ENCODE peak calls at places on chromosomes 7 and 10, in four cellular contexts. V, I, C and E are unnamed samples.
A peak's percentile ranks its signal among the peaks of the same experiment; 100 is the strongest.

GRCh38 chr10:75168275-75168674 is 42.3 kb upstream of the VDAC2 start:
- DNase-seq in I (no peak), V (no peak), C (no peak), E (no peak)

GRCh38 chr7:105268511-105269392 is 120.0 kb downstream of the SRPK2 start:
- DNase-seq in I (peak; percentile 71), C (peak; percentile 83), V (peak; percentile 30), E (no peak)

GRCh38 chr10:45564303-45564959 is 108.1 kb downstream of the ZFAND4 start:
- DNase-seq in C (no peak), I (no peak), V (no peak), E (no peak)

GRCh38 chr7:28722684-28723083 is 235.4 kb downstream of the TRIL start:
- DNase-seq in C (no peak), V (no peak), I (no peak), E (no peak)

GRCh38 chr10:112052176-112052575 is 131.4 kb downstream of the GPAM start:
- DNase-seq in V (no peak), I (no peak), C (no peak), E (no peak)

GRCh38 chr10:96470108-96470743 is 43.5 kb downstream of the TLL2 start:
- DNase-seq in I (peak; percentile 54), V (peak; percentile 33), C (peak; percentile 36), E (no peak)

GRCh38 chr10:103080891-103081581 is 112.0 kb downstream of the NT5C2 start:
- DNase-seq in C (no peak), I (no peak), V (no peak), E (no peak)

GRCh38 chr7:158549176-158549833 is 38.3 kb downstream of the PTPRN2 start:
- DNase-seq in I (peak; percentile 26), V (peak; percentile 47), C (peak; percentile 6), E (no peak)

GRCh38 chr10:129935861-129936140 is 28.3 kb downstream of the EBF3 start:
- DNase-seq in V (no peak), C (no peak), I (no peak), E (no peak)

GRCh38 chr10:88528196-88528595 is 54.9 kb downstream of the RNLS start:
- DNase-seq in C (peak; percentile 29), I (peak; percentile 41), V (no peak), E (no peak)

GRCh38 chr10:2873769-2874168 is 193.6 kb upstream of the PFKP start:
- DNase-seq in C (no peak), I (no peak), V (no peak), E (no peak)

GRCh38 chr10:20257422-20257821 is 441.2 kb downstream of the PLXDC2 start:
- DNase-seq in V (no peak), C (no peak), I (no peak), E (no peak)

GRCh38 chr7:107628461-107629064 is 32.1 kb upstream of the SLC26A4 start:
- DNase-seq in V (no peak), I (no peak), C (no peak), E (no peak)

DNA sequence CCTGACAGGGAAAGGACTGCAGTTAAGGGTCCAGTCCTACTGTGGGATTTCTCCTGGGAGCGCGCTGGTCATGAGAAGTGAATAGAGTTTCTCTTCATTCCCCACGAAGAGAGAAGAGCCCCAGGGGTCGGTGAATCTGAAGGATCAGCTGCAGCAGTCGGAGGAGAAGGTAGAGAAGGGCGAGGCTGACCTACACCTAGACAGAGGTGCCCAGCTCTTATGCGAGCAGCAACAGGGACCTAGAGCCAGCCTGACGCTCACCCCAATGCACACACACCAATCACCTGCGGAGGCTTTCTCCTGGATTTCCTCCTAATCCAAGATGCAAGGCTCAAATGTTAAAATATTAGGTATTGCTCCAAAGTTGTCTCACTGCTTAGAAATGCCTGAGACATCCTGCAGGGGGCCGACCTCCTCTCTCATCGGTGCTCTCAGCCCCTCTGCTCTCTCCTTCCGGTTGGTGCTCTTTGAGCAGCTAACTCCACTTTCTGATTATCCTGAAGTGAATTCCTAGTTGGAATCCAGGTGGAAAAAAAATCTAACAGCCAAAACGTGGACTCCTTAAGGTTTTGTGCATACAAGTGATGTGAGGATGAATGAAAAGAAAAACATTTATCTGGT is 176.4 kb downstream of the AHR start:
- DNase-seq in C (no peak), V (no peak), I (no peak), E (no peak)
- TF ChIP-seq CTCF in C (peak; percentile 41), V (no peak), I (peak; percentile 27), E (no peak)

DNA sequence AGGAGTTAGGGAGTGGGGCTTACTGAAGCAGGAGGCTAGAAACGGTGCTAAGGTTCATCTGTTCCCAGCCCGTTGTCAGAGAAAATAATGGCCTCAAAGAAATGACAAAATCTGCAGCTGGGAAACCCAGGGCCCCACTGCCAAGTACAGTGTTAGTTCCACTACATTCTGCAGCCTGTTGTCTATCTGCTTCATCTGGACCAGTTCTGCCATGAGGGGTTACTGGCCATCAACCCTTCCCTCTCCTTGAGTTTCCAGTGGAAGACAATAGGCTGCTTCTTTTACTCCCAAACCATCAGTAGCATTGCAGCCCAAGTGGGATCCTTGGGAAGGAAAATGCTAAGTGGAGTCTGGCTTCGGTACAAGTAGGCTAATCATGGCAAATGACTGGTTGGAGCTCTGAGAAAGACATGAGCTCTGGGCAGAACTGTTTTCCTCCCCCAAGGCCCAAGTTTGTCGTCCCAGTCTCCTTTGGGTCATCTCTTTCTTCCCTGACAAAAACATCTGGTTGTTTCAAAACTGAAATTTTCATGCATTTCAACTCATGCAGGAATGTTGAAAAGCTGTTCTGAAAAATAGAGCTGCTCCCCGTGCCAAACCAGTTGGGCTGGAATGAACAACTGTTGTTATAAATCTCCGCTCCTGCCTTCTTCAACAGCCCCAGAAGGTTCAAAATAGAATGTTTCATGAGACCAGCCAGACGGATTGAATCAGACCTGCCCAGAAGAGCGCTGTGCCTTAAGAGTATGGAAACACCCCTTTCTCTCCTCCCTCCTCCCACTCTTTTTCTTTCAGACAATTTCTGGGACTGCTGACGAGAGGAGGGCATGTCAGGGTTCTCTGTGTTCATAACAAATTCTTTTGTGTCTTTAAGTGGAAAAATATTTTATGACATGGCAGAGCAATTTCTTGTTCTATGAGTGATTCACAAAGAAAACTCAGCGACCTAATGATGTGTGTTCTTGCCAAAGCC is 116.6 kb downstream of the RAB18 start:
- DNase-seq in I (peak; percentile 7), V (no peak), C (peak; percentile 74), E (peak; percentile 69)
- TF ChIP-seq CTCF in I (no peak), V (no peak), C (no peak), E (no peak)

GRCh38 chr7:103573479-103574058 is 127.6 kb upstream of the SLC26A5 start:
- DNase-seq in C (peak; percentile 48), V (no peak), I (peak; percentile 54), E (no peak)
- TF ChIP-seq CTCF in C (peak; percentile 53), V (peak; percentile 70), I (peak; percentile 45), E (peak; percentile 15)

GRCh38 chr7:67723591-67723990 is 727.0 kb downstream of the TYW1 start:
- DNase-seq in V (no peak), C (no peak), I (no peak), E (no peak)
- TF ChIP-seq CTCF in V (no peak), C (no peak), I (no peak), E (no peak)

DNA sequence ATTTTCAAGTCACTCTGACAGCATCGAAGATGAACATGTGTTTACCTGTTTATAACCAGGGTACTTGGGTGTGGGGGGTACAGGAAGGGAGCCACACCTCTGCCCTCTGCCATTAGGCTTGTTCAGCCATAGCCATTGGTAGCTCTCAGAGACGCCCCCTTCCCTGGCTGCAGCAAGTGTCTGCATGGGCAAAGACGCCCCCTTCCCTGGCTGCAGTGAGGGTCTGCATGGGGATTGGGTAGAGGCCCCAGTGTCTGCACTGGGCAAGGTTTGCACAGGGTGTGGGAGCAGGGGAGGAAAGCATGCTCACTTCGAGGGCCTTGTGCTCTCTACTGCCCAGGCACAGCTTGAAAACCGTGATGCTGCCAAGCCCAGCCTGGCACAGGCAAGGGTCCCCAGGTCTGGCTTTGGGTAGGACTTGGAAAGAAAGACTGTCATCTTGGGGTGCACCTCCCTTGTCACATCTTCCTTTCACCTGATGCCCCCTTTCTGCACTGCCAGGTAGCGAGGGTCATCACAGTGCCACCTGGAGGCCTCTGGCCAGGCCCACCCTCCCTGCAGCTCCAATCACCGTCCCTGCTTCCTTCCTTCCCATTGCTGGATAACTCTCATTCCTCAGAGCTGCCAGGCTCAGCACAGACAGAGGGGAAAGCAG is 3.7 kb downstream of the TMEM225B start:
- DNase-seq in I (no peak), C (no peak), V (no peak), E (no peak)
- TF ChIP-seq CTCF in I (no peak), C (no peak), V (no peak), E (no peak)

GRCh38 chr7:101506531-101506930 is 122.6 kb downstream of the MYL10 start:
- DNase-seq in C (no peak), I (no peak), V (no peak), E (no peak)

GRCh38 chr7:101510297-101510696 is 118.8 kb downstream of the MYL10 start:
- DNase-seq in C (no peak), I (no peak), V (no peak), E (no peak)

GRCh38 chr7:101511965-101512364 is 117.1 kb downstream of the MYL10 start:
- DNase-seq in V (no peak), C (no peak), I (no peak), E (no peak)

GRCh38 chr7:101507327-101507726 is 121.8 kb downstream of the MYL10 start:
- DNase-seq in I (no peak), V (no peak), C (no peak), E (no peak)

DNA sequence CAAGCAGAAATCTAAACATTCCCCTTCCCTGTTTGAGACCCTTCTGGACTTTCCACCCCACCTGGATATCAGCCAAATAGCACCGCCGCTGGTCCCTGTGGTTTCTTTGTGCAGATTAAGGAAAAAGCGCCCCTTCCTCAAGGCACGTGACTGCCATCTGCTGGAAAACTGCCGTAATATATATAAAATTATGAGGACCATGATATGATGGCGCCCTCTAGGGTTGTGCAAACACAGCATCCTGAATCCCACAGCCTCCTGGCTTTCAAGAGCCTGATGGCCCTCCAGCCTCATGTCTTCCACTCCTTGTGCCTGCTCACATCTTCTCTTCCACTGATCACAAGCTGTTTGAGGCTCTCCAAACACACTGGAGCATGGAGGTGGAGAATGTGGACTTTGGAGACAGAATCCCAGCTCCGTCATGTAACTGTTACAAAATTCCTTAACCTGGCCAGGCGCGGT is 121.3 kb downstream of the MYL10 start:
- DNase-seq in C (peak; percentile 24), I (peak; percentile 63), V (no peak), E (no peak)
- TF ChIP-seq CTCF in C (peak; percentile 46), I (peak; percentile 71), V (peak; percentile 33), E (peak; percentile 15)